ENCODE peak calls at places on chromosomes 1 and 21, in ten cellular contexts. G, Q, W, E, Y, T, F, H, D and O are unnamed samples.

GRCh38 chr1:49051647-49052046 is 275.0 kb upstream of the BEND5 start:
- DNase-seq in G (no peak), Q (no peak), W (no peak), E (no peak), Y (no peak), T (no peak), F (no peak), H (no peak), D (no peak), O (no peak)

GRCh38 chr1:229116114-229116513 is 154.8 kb upstream of the RAB4A start:
- DNase-seq in G (no peak), Q (no peak), W (no peak), E (no peak), Y (no peak), T (peak), F (no peak), H (no peak), D (no peak), O (no peak)

GRCh38 chr21:45041351-45041805 is 33.0 kb upstream of the ADARB1 start:
- DNase-seq in G (peak), Q (no peak), W (peak), E (peak), Y (no peak), T (peak), F (peak), H (no peak), D (no peak), O (no peak)

GRCh38 chr1:189275786-189276185 is 1201.9 kb downstream of the BRINP3 start:
- DNase-seq in G (no peak), Q (no peak), W (no peak), E (no peak), Y (no peak), T (no peak), F (no peak), H (no peak), D (no peak), O (no peak)

GRCh38 chr1:46005594-46005993 is 126.8 kb downstream of the PIK3R3 start:
- DNase-seq in G (no peak), Q (no peak), W (no peak), E (no peak), Y (no peak), T (no peak), F (no peak), H (no peak), D (no peak), O (no peak)

GRCh38 chr21:45844181-45844580 is 137.4 kb upstream of the COL6A1 start:
- DNase-seq in G (no peak), Q (no peak), W (peak), E (no peak), Y (no peak), T (no peak), F (no peak), H (no peak), D (no peak), O (no peak)

GRCh38 chr1:154407021-154407865 is 2.1 kb downstream of the IL6R start:
- DNase-seq in G (peak), Q (no peak), W (no peak), E (no peak), Y (peak), T (no peak), F (no peak), H (no peak), D (peak), O (peak)

GRCh38 chr1:183731151-183731550 is 73.8 kb upstream of the RGL1 start:
- DNase-seq in G (no peak), Q (no peak), W (no peak), E (no peak), Y (no peak), T (no peak), F (no peak), H (no peak), D (no peak), O (no peak)

GRCh38 chr1:234722904-234723588 is 113.1 kb upstream of the IRF2BP2 start:
- DNase-seq in G (peak), Q (peak), W (peak), E (peak), Y (no peak), T (peak), F (no peak), H (peak), D (no peak), O (no peak)

GRCh38 chr1:113835686-113836290 is 23.5 kb upstream of the RSBN1 start:
- DNase-seq in G (peak), Q (no peak), W (no peak), E (peak), Y (no peak), T (peak), F (no peak), H (no peak), D (peak), O (no peak)

GRCh38 chr1:11788549-11789053 is 17.2 kb downstream of the MTHFR start:
- DNase-seq in G (no peak), Q (no peak), W (no peak), E (no peak), Y (no peak), T (no peak), F (no peak), H (no peak), D (no peak), O (no peak)

GRCh38 chr1:208101661-208102431 is 142.3 kb downstream of the PLXNA2 start:
- DNase-seq in G (peak), Q (no peak), W (no peak), E (peak), Y (no peak), T (peak), F (peak), H (no peak), D (no peak), O (no peak)

GRCh38 chr1:54404263-54404662 is 1.9 kb downstream of the SSBP3 start:
- DNase-seq in G (no peak), Q (no peak), W (no peak), E (no peak), Y (no peak), T (no peak), F (no peak), H (no peak), D (no peak), O (no peak)

GRCh38 chr1:93369734-93370133 is 24.0 kb downstream of the DR1 start:
- DNase-seq in G (no peak), Q (no peak), W (no peak), E (no peak), Y (no peak), T (no peak), F (no peak), H (no peak), D (no peak), O (no peak)

GRCh38 chr1:6357243-6357929 is 36.2 kb downstream of the ACOT7 start:
- DNase-seq in G (peak), Q (no peak), W (no peak), E (no peak), Y (no peak), T (no peak), F (no peak), H (no peak), D (no peak), O (no peak)

GRCh38 chr1:4745560-4745959 is 91.2 kb downstream of the AJAP1 start:
- DNase-seq in G (no peak), Q (no peak), W (no peak), E (no peak), Y (no peak), T (no peak), F (no peak), H (no peak), D (peak), O (no peak)

GRCh38 chr1:15304708-15305326 is 57.8 kb downstream of the FHAD1 start:
- DNase-seq in G (peak), Q (no peak), W (no peak), E (peak), Y (no peak), T (peak), F (peak), H (peak), D (peak), O (no peak)

GRCh38 chr21:33069645-33069993 is 322 bp upstream of the OLIG1 start:
- DNase-seq in G (no peak), Q (no peak), W (no peak), E (no peak), Y (no peak), T (no peak), F (no peak), H (no peak), D (no peak), O (no peak)

GRCh38 chr1:33367488-33368405 is 46.8 kb upstream of the A3GALT2 start:
- DNase-seq in G (peak), Q (no peak), W (peak), E (peak), Y (no peak), T (peak), F (peak), H (peak), D (peak), O (no peak)

GRCh38 chr21:39663742-39664492 is 51.2 kb downstream of the B3GALT5 start:
- DNase-seq in G (no peak), Q (no peak), W (peak), E (no peak), Y (no peak), T (no peak), F (no peak), H (no peak), D (no peak), O (no peak)

GRCh38 chr1:87335175-87335992 is 6.7 kb downstream of the LMO4 start:
- DNase-seq in G (peak), Q (no peak), W (peak), E (peak), Y (no peak), T (no peak), F (peak), H (peak), D (peak), O (no peak)

GRCh38 chr1:204714194-204714860 is 28.8 kb upstream of the LRRN2 start:
- DNase-seq in G (no peak), Q (no peak), W (peak), E (no peak), Y (no peak), T (no peak), F (no peak), H (no peak), D (no peak), O (no peak)

GRCh38 chr1:165696625-165697100 is 1.7 kb downstream of the ALDH9A1 start:
- DNase-seq in G (peak), Q (no peak), W (no peak), E (peak), Y (no peak), T (peak), F (no peak), H (no peak), D (no peak), O (no peak)
- H3K4me3 ChIP-seq in G (no peak), Q (peak), W (peak), E (peak), Y (peak), T (peak), F (peak), H (peak), D (no peak), O (no peak)

DNA sequence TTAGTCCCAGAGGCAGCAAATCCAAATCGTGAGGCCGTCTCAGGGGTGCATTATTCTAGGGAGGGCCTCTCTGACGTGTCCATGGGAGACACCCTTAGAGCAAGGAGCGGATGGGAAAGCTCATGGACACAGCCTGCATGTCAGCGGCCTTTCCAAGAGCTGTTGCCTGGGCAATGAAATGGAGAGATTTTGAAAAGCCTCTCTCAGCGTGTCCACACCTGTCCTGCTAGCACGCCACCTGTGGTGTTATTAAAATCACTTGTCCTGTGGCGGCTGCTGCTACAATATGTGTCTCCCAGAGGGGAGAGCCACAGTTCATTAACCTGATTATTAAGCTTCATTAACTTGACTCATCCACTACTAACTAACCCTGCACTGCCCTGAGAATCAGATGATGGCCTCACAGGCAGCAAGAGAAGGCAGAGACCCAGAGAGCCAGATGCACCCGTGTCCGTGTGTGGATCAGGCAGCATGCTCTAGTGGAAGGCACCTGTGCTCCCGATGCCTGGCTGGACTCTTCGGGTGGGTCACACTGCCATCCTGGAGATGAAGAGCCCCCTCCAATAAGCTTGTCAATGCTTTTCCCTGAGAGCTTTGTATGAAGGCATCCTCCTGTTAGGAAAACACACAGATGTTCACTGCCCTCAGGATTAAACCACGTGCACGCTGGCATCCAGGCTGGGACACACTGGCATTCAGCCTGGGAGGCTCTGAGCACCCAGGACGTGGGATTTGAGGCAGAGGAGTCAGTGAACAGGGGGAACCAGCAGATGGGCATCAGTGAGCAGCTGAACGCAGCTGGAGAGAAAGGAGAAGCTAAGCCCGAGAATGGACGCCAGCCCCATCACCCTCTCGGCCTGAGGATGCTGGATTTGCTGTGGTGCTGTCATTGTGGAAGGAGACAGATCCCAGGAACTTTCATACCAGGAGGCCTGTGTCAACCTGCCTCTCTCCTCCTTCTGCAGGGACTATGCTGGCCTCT is 133.1 kb downstream of the PGBD5 start:
- DNase-seq in G (peak), Q (no peak), W (no peak), E (no peak), Y (no peak), T (no peak), F (no peak), H (no peak), D (no peak), O (no peak)
- TF ChIP-seq CTCF in G (no peak), Q (no peak), W (no peak), E (no peak), Y (no peak), T (no peak), F (no peak), H (no peak), D (no peak), O (no peak)

GRCh38 chr1:40132383-40133121 is 28.6 kb upstream of the RLF start:
- DNase-seq in G (no peak), Q (no peak), W (no peak), E (no peak), Y (no peak), T (no peak), F (no peak), H (no peak), D (no peak), O (no peak)

GRCh38 chr1:40133839-40134238 is 27.3 kb upstream of the RLF start:
- DNase-seq in G (no peak), Q (no peak), W (no peak), E (no peak), Y (no peak), T (no peak), F (no peak), H (no peak), D (no peak), O (no peak)

GRCh38 chr1:40130892-40131291 is 30.3 kb upstream of the RLF start:
- DNase-seq in G (no peak), Q (no peak), W (no peak), E (peak), Y (no peak), T (no peak), F (no peak), H (no peak), D (no peak), O (no peak)

DNA sequence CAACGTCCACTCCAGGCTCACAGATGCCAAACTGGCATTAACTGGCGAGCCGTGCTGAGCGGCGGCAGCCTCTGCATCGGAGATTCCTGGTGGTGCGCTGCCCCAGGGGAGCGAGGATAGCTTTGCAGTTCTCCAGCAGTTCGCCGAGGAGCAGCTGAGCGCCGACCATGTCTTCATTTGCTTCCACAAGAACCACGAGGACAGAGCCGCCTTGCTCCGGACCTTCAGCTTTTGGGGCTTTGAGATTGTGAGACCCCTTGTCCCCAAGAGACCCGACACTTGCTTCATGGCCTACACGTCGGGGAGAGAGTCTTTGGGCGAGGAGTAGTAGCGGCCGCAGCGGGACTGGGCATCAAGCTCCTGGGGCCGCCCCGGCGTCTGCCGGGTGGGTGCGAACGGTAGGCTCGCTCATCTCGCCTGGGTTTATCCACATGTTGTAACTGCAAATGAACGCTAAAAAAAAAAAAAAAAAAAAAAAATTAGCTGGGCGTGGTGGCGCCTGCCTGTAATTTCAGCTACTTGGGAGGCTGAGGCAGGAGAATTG is 28.0 kb upstream of the RLF start:
- DNase-seq in G (no peak), Q (no peak), W (no peak), E (peak), Y (no peak), T (no peak), F (no peak), H (no peak), D (no peak), O (no peak)
- H3K4me3 ChIP-seq in G (no peak), Q (peak), W (peak), E (peak), Y (no peak), T (no peak), F (peak), H (no peak), D (no peak), O (no peak)

GRCh38 chr1:44170281-44170823 is 28.9 kb upstream of the KLF18 start:
- DNase-seq in G (no peak), Q (no peak), W (no peak), E (peak), Y (no peak), T (peak), F (no peak), H (no peak), D (no peak), O (no peak)

DNA sequence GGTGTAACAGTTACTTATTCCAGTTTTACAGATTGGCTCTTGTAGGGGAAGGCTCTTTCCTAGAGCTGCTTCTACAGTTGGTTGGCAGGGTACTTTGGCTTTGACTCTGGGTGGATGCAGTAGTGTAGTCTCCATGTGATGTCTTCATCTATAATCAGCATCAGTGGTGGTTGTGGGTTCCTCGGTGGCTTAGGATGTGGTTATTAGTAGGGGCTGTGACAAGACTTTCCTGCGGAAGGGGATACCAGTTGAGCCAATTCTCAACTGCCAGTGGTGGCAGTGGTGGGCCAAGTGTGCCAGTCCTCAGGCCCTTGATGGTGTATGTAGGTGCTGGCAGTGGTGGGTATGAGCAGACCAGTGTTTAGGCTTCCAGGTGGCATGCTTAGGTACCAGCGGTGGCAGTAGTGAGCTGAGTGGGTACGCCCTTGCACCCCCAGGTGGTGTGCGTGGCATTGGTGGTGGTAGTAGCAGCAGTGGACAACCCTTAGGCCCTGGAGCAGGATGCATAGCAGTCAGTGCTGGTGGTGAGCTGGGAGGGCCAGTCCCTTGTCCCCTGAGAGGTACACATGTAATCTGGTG is 27.2 kb upstream of the KLF18 start:
- DNase-seq in G (no peak), Q (no peak), W (no peak), E (no peak), Y (no peak), T (no peak), F (no peak), H (no peak), D (no peak), O (no peak)
- TF ChIP-seq CTCF in G (no peak), Q (no peak), W (no peak), E (no peak), Y (no peak), T (no peak), F (no peak), H (no peak), D (no peak), O (peak)

GRCh38 chr1:70717211-70717610 is 306.1 kb downstream of the CTH start:
- DNase-seq in G (no peak), Q (no peak), W (no peak), E (no peak), Y (no peak), T (no peak), F (no peak), H (no peak), D (no peak), O (no peak)

GRCh38 chr1:70718086-70718630 is 307.1 kb downstream of the CTH start:
- DNase-seq in G (no peak), Q (no peak), W (no peak), E (no peak), Y (no peak), T (no peak), F (no peak), H (no peak), D (no peak), O (no peak)

GRCh38 chr1:70717656-70718055 is 306.6 kb downstream of the CTH start:
- DNase-seq in G (no peak), Q (no peak), W (no peak), E (no peak), Y (no peak), T (no peak), F (no peak), H (no peak), D (no peak), O (no peak)

GRCh38 chr1:70720133-70720920 is 309.3 kb downstream of the CTH start:
- DNase-seq in G (no peak), Q (no peak), W (no peak), E (no peak), Y (no peak), T (no peak), F (no peak), H (no peak), D (no peak), O (no peak)

DNA sequence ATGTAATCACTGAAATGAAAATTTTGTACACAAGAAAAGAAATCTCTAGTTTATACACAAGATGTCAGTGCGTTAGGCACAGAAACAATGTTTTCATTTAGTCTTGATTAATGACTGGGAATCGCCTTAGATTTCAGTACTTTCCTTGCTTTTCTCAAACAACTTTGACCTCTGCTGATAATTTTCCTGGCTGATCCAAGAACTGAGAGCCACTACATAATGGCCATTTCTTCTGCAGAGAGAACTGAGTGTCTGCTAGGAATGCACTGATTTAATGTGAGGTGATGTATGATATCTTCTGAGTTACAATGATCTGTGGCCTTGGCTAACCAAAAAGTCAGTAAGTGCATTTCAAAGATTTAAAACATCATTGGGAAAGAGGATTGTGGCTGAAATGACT is 308.1 kb downstream of the CTH start:
- DNase-seq in G (no peak), Q (no peak), W (no peak), E (peak), Y (no peak), T (no peak), F (no peak), H (no peak), D (no peak), O (no peak)
- H3K4me3 ChIP-seq in G (no peak), Q (no peak), W (no peak), E (no peak), Y (no peak), T (no peak), F (no peak), H (no peak), D (no peak), O (no peak)